ENCODE peak calls at places on chromosomes 4 and X, in six cellular contexts. Y, O, M, W, L and V are unnamed samples.

GRCh38 chr4:81358173-81358572 is 113.5 kb downstream of the RASGEF1B start:
- DNase-seq in L (no peak), O (no peak), W (no peak), Y (no peak), M (no peak), V (no peak)

GRCh38 chrX:154819771-154820341 is 14.6 kb upstream of the MPP1 start:
- DNase-seq in M (no peak), Y (no peak), W (no peak), O (no peak), L (no peak), V (no peak)

GRCh38 chr4:183229397-183229796 is 90.7 kb downstream of the CLDN22 start:
- DNase-seq in W (peak), L (no peak), M (no peak), O (no peak), Y (no peak), V (no peak)

GRCh38 chr4:146545102-146545501 is 23.4 kb upstream of the SLC10A7 start:
- DNase-seq in O (no peak), M (no peak), Y (no peak), L (peak), W (peak), V (no peak)

GRCh38 chr4:41644288-41644914 is 104.1 kb downstream of the PHOX2B start:
- DNase-seq in Y (peak), M (peak), O (peak), L (peak), W (peak), V (peak)

GRCh38 chr4:100935090-100935489 is 412.2 kb downstream of the PPP3CA start:
- DNase-seq in M (no peak), L (peak), O (no peak), W (peak), Y (no peak), V (no peak)

GRCh38 chrX:44872319-44872816 is 620 bp upstream of the KDM6A start:
- DNase-seq in Y (peak), O (no peak), W (peak), M (no peak), L (no peak), V (no peak)

GRCh38 chr4:85938062-85938461 is 421.8 kb downstream of the MAPK10 start:
- DNase-seq in L (no peak), M (no peak), W (no peak), Y (no peak), O (no peak), V (no peak)

GRCh38 chr4:24262084-24262483 is 322.3 kb downstream of the DHX15 start:
- DNase-seq in W (no peak), M (no peak), L (no peak), O (no peak), Y (no peak), V (no peak)

GRCh38 chr4:1412376-1413220 is 6.4 kb upstream of the NKX1-1 start:
- DNase-seq in O (no peak), M (no peak), L (no peak), Y (no peak), W (no peak), V (no peak)

GRCh38 chr4:70842761-70843435 is 3.2 kb upstream of the GRSF1 start:
- DNase-seq in O (no peak), M (no peak), L (no peak), W (no peak), Y (no peak), V (no peak)

GRCh38 chr4:74376888-74377483 is 12.0 kb downstream of the EREG start:
- DNase-seq in L (peak), M (no peak), W (peak), O (no peak), Y (no peak), V (no peak)

GRCh38 chr4:29581469-29581868 is 1138.7 kb upstream of the PCDH7 start:
- DNase-seq in L (no peak), W (peak), Y (no peak), M (no peak), O (peak), V (no peak)

GRCh38 chr4:140743194-140743931 is 12.8 kb downstream of the TBC1D9 start:
- DNase-seq in O (no peak), Y (no peak), W (peak), M (no peak), L (peak), V (no peak)

GRCh38 chr4:22389240-22389871 is 126.5 kb downstream of the ADGRA3 start:
- DNase-seq in O (peak), L (peak), M (peak), Y (no peak), W (peak), V (peak)

GRCh38 chrX:70096052-70096451 is 33.8 kb downstream of the OTUD6A start:
- DNase-seq in W (no peak), O (no peak), M (no peak), L (peak), Y (no peak), V (no peak)

GRCh38 chr4:101315786-101316185 is 31.5 kb downstream of the PPP3CA start:
- DNase-seq in O (no peak), W (no peak), Y (no peak), L (no peak), M (no peak), V (no peak)

GRCh38 chr4:95761441-95761840 is 78.5 kb upstream of the PDHA2 start:
- DNase-seq in O (no peak), M (no peak), W (peak), L (peak), Y (no peak), V (no peak)

GRCh38 chrX:135688137-135688536 is 25.3 kb upstream of the CT45A1 start:
- DNase-seq in M (no peak), W (no peak), O (no peak), L (peak), Y (no peak), V (no peak)

GRCh38 chrX:46386511-46386910 is 158.7 kb downstream of the ZNF674 start:
- DNase-seq in M (no peak), Y (no peak), O (no peak), W (no peak), L (no peak), V (no peak)

GRCh38 chr4:20681263-20681662 is 19.0 kb upstream of the PACRGL start:
- DNase-seq in Y (no peak), O (no peak), L (no peak), W (no peak), M (no peak), V (no peak)

GRCh38 chr4:3417448-3417847 is 24.3 kb upstream of the HGFAC start:
- DNase-seq in Y (peak), O (no peak), L (no peak), W (no peak), M (no peak), V (no peak)

GRCh38 chr4:184548651-184549341 is 74.4 kb upstream of the IRF2 start:
- DNase-seq in O (no peak), L (no peak), Y (no peak), M (no peak), W (no peak), V (peak)

GRCh38 chr4:22457348-22457747 is 58.5 kb downstream of the ADGRA3 start:
- DNase-seq in Y (no peak), L (no peak), M (no peak), W (no peak), O (no peak), V (no peak)

GRCh38 chr4:110106946-110107325 is 91.5 kb downstream of the ELOVL6 start:
- DNase-seq in M (no peak), O (no peak), L (peak), Y (no peak), W (peak), V (no peak)

GRCh38 chrX:46447384-46447783 is 97.8 kb downstream of the ZNF674 start:
- DNase-seq in L (no peak), O (no peak), Y (no peak), W (peak), M (no peak), V (no peak)

DNA sequence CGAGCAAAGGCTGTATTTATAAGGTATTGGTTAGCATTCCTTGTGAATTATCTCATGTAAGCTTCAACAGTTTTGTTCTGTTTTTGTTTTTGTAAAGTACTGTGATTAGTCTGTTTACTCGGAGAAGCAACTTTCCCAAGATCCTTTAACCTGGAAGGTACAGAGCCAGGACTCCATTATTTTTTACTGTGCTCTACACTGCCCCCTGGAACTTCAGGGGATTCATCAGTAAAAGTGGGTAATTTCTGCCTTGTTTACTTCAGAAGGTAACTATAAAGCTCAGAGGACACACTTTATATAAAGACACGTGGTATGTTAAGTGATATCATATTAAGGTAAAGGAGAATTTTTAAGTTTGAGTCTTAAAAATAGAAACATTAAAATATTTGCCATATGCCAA is 124.9 kb downstream of the IQCM start:
- DNase-seq in Y (no peak), W (no peak), L (no peak), M (no peak), O (no peak), V (no peak)
- TF ChIP-seq CTCF in Y (no peak), W (peak), L (no peak), M (peak), O (no peak), V (peak)

GRCh38 chr4:138981930-138982390 is 33.6 kb upstream of the NOCT start:
- DNase-seq in Y (no peak), M (no peak), L (peak), W (peak), O (peak), V (no peak)
- TF ChIP-seq CTCF in Y (peak), M (no peak), L (no peak), W (peak), O (no peak), V (peak)

DNA sequence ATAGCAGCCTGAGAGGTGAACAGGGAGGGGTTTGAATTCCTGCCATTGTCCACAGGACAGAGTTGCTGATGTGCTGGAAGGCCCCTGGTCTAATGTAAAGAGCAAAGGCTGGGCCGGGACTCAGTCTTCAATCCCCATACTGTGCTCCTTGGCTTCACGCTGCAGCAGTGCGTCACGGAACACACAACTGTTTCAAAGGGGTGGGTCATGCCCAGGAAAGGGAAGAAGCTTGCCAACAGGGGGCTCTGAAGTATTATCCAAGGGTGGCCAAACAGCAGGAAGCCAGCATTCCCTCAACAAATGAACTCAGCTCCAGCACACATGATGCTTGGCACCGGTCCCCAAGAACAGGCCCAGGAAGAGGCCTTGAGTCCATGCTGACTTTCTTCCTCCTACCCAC is 122.5 kb downstream of the NFKB1 start:
- DNase-seq in L (peak), M (no peak), O (no peak), Y (no peak), W (peak), V (peak)
- TF ChIP-seq CTCF in L (peak), M (no peak), O (no peak), Y (no peak), W (peak), V (peak)

GRCh38 chr4:154944996-154945395 is 163.9 kb downstream of the RBM46 start:
- DNase-seq in W (no peak), Y (no peak), O (no peak), M (no peak), L (no peak), V (no peak)

GRCh38 chr4:154946113-154946512 is 165.0 kb downstream of the RBM46 start:
- DNase-seq in O (no peak), M (no peak), Y (no peak), L (no peak), W (no peak), V (no peak)
- TF ChIP-seq CTCF in O (no peak), M (no peak), Y (no peak), L (no peak), W (no peak), V (no peak)

GRCh38 chr4:6250984-6251295 is 18.7 kb upstream of the WFS1 start:
- DNase-seq in W (no peak), M (no peak), L (no peak), Y (no peak), O (no peak), V (no peak)
- TF ChIP-seq CTCF in W (no peak), M (peak), L (no peak), Y (no peak), O (no peak), V (peak)

GRCh38 chrX:134558133-134558532 is 98.2 kb downstream of the HPRT1 start:
- DNase-seq in W (no peak), Y (no peak), M (no peak), L (no peak), O (no peak), V (no peak)

GRCh38 chrX:134548844-134549205 is 88.9 kb downstream of the HPRT1 start:
- DNase-seq in M (no peak), L (no peak), W (no peak), O (no peak), Y (no peak), V (no peak)

GRCh38 chrX:134551365-134552095 is 91.6 kb downstream of the HPRT1 start:
- DNase-seq in Y (no peak), O (no peak), M (no peak), L (no peak), W (peak), V (no peak)

GRCh38 chrX:134548257-134548732 is 88.3 kb downstream of the HPRT1 start:
- DNase-seq in Y (no peak), M (no peak), O (no peak), W (no peak), L (no peak), V (no peak)

DNA sequence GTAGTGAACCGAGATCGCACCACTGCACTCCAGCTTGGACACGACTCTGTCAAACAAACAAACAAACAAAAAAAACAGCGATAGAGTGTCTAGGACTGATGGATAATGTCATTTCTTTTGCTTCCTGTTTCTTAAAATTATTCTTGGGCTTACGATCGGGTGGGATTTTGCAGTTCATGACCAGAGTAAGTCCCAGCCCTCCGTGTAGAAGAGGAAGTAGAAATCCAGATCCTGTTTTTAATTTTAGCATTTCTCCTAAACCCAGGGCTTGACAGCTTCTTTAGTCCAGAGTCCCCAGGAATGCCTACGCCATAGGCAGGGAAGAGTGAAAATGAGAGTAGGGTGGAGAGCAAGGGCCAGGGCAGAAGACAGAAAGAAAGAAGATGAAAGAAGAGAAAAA is 94.3 kb downstream of the HPRT1 start:
- DNase-seq in Y (no peak), M (no peak), L (no peak), O (no peak), W (no peak), V (no peak)
- TF ChIP-seq CTCF in Y (no peak), M (no peak), L (no peak), O (no peak), W (no peak), V (no peak)

GRCh38 chrX:11040976-11041375 is 70.2 kb upstream of the HCCS start:
- DNase-seq in Y (no peak), L (no peak), M (no peak), W (peak), O (no peak), V (no peak)

GRCh38 chrX:11040405-11040804 is 70.7 kb upstream of the HCCS start:
- DNase-seq in L (no peak), W (no peak), Y (no peak), M (no peak), O (no peak), V (no peak)
- TF ChIP-seq CTCF in L (no peak), W (no peak), Y (no peak), M (no peak), O (no peak), V (no peak)

GRCh38 chrX:68183612-68184214 is 249.6 kb downstream of the OPHN1 start:
- DNase-seq in O (no peak), Y (no peak), M (no peak), L (peak), W (peak), V (peak)
- TF ChIP-seq CTCF in O (peak), Y (no peak), M (peak), L (peak), W (peak), V (peak)

GRCh38 chr4:35151816-35152572 is 1092.3 kb downstream of the ARAP2 start:
- DNase-seq in L (peak), W (no peak), O (no peak), Y (no peak), M (peak), V (peak)
- TF ChIP-seq CTCF in L (peak), W (no peak), O (no peak), Y (no peak), M (peak), V (peak)

GRCh38 chr4:166277406-166277805 is 404.4 kb downstream of the TLL1 start:
- DNase-seq in M (no peak), L (no peak), W (peak), O (no peak), Y (no peak), V (no peak)
- TF ChIP-seq CTCF in M (no peak), L (no peak), W (no peak), O (no peak), Y (no peak), V (no peak)